ENCODE peak calls at places on chromosomes 6 and 20, in four cellular contexts. X is K562, C is WTC11, S is A549. N is an unnamed sample.

GRCh38 chr20:2806351-2806701 is 5.9 kb upstream of the CPXM1 start:
- DNase-seq in C (no peak), X (no peak), S (no peak), N (no peak)

GRCh38 chr6:64553414-64553813 is 917.8 kb downstream of the PHF3 start:
- DNase-seq in X (no peak), C (no peak), S (no peak), N (no peak)

GRCh38 chr6:10210052-10210451 is 204.8 kb downstream of the TFAP2A start:
- DNase-seq in X (no peak), C (no peak), S (no peak), N (no peak)

GRCh38 chr6:7085911-7086310 is 21.9 kb upstream of the RREB1 start:
- DNase-seq in X (no peak), C (no peak), S (no peak), N (no peak)

GRCh38 chr6:95087394-95088097 is 489.8 kb upstream of the MANEA start:
- DNase-seq in S (no peak), X (no peak), C (no peak), N (peak)

GRCh38 chr6:34457747-34458462 is 8.0 kb upstream of the PACSIN1 start:
- DNase-seq in S (no peak), C (no peak), X (no peak), N (peak)

GRCh38 chr6:108622601-108623335 is 62.1 kb downstream of the FOXO3 start:
- DNase-seq in C (no peak), X (no peak), S (no peak), N (no peak)

GRCh38 chr6:87661503-87661902 is 40.5 kb downstream of the AKIRIN2 start:
- DNase-seq in C (no peak), S (no peak), X (no peak), N (no peak)

GRCh38 chr6:54874349-54875048 is 27.9 kb downstream of the FAM83B start:
- DNase-seq in X (no peak), S (peak), C (no peak), N (no peak)

GRCh38 chr6:156844089-156844488 is 66.9 kb downstream of the ARID1B start:
- DNase-seq in S (no peak), X (no peak), C (no peak), N (no peak)

GRCh38 chr20:41424546-41424945 is 57.9 kb upstream of the EMILIN3 start:
- DNase-seq in S (no peak), X (no peak), C (no peak), N (no peak)

GRCh38 chr6:32825966-32826365 is 9.2 kb upstream of the HLA-DOB start:
- DNase-seq in X (no peak), S (no peak), C (no peak), N (peak)

GRCh38 chr6:160792711-160793110 is 90.7 kb downstream of the PLG start:
- DNase-seq in S (no peak), C (no peak), X (no peak), N (no peak)

GRCh38 chr6:136031982-136032381 is 180.5 kb downstream of the PDE7B start:
- DNase-seq in C (no peak), X (peak), S (peak), N (peak)

GRCh38 chr20:44404204-44405181 is 49.0 kb downstream of the HNF4A start:
- DNase-seq in X (no peak), S (no peak), C (no peak), N (no peak)

GRCh38 chr20:52959125-52959524 is 13.0 kb upstream of the TSHZ2 start:
- DNase-seq in C (no peak), S (no peak), X (peak), N (peak)

GRCh38 chr20:50625986-50626677 is 65.2 kb downstream of the RIPOR3 start:
- DNase-seq in C (peak), X (peak), S (peak), N (peak)

GRCh38 chr6:148438593-148438992 is 96.0 kb downstream of the SASH1 start:
- DNase-seq in C (no peak), S (no peak), X (no peak), N (no peak)

GRCh38 chr20:34240121-34240520 is 1.1 kb upstream of the ASIP start:
- DNase-seq in X (no peak), C (no peak), S (no peak), N (no peak)

GRCh38 chr20:44271915-44272663 is 25.0 kb downstream of the GDAP1L1 start:
- DNase-seq in X (no peak), S (no peak), C (peak), N (no peak)

GRCh38 chr6:11412011-11412424 is 125.5 kb upstream of the TMEM170B start:
- DNase-seq in S (no peak), C (no peak), X (no peak), N (no peak)

GRCh38 chr20:46741924-46742692 is 32.7 kb downstream of the SLC2A10 start:
- DNase-seq in X (no peak), C (no peak), S (no peak), N (no peak)

GRCh38 chr20:46743088-46743487 is 33.6 kb downstream of the SLC2A10 start:
- DNase-seq in X (no peak), C (no peak), S (no peak), N (no peak)

GRCh38 chr20:46751856-46752255 is 42.4 kb downstream of the SLC2A10 start:
- DNase-seq in C (no peak), S (peak), X (peak), N (no peak)

GRCh38 chr20:46749164-46749563 is 39.7 kb downstream of the SLC2A10 start:
- DNase-seq in C (no peak), S (no peak), X (no peak), N (no peak)

DNA sequence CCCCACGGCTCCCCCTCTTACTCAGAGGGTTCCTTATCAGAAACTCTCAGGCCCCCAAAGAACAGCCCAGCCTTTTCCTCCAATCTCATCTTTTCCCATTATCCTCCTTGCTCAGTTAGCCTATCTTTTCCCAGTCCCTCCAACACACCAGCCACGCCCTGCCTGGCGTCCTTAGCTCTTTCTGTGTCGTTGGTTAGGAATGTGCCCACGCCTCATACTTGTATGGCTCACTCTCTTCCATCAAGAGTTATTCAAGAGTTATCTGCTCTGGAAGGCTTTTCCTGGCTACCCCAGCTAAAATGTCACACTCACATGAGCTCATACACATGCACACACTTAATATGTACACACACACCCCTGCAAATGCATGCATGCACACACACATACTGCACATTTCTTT is 37.5 kb downstream of the SLC2A10 start:
- DNase-seq in X (no peak), C (no peak), S (no peak), N (no peak)
- TF ChIP-seq HMGXB4 in X (no peak), C (no peak), S (no peak), N (no peak)

GRCh38 chr6:167754691-167755090 is 72.0 kb upstream of the AFDN start:
- DNase-seq in S (no peak), C (no peak), X (no peak), N (no peak)
- TF ChIP-seq HMGXB4 in S (no peak), C (no peak), X (no peak), N (no peak)

GRCh38 chr6:104682722-104683643 is 176.7 kb downstream of the HACE1 start:
- DNase-seq in S (peak), X (peak), C (peak), N (peak)

GRCh38 chr6:104679971-104680370 is 179.7 kb downstream of the HACE1 start:
- DNase-seq in S (no peak), C (no peak), X (no peak), N (no peak)

GRCh38 chr6:104684911-104685415 is 174.8 kb downstream of the HACE1 start:
- DNase-seq in C (no peak), X (no peak), S (no peak), N (no peak)

GRCh38 chr6:104685871-104686549 is 173.7 kb downstream of the HACE1 start:
- DNase-seq in X (no peak), C (no peak), S (no peak), N (no peak)

GRCh38 chr6:104680539-104680938 is 179.2 kb downstream of the HACE1 start:
- DNase-seq in C (no peak), S (no peak), X (no peak), N (no peak)
- TF ChIP-seq HMGXB4 in C (no peak), S (no peak), X (no peak), N (no peak)

DNA sequence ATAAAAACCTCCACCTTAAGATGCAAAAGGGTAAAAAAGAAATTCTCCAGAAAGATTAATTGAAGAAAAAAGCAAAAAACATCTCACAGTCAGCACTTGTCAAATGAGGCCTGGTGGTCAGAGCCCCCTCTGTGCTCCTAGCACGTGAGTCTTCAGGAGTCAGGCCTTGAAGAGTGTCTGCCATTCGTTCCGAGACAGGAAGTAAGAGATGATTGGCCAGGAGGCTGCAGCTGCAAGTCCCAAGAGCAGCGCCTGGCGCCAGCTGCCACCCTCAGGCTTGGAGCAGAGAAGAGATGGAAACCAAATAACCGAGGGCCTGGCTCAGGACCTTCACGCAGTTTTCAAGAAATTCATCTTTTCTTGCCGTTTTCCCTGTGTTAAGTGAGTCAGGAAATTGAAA is 65.0 kb downstream of the FAM120B start:
- DNase-seq in C (peak), X (no peak), S (no peak), N (no peak)
- TF ChIP-seq HMGXB4 in C (no peak), X (no peak), S (no peak), N (no peak)

N was measured in HepG2.